ENCODE peak calls at places on chromosome 9, in six cellular contexts. R is astrocyte of the hippocampus, M is OCI-LY7, H is kidney tubule cell, F is HFF-Myc, Y is NCI-H1105 treated with DMSO at 0.1 percent for 48 hours. J is an unnamed sample.

GRCh38 chr9:1018121-1018520 is 32.0 kb upstream of the DMRT2 start:
- DNase-seq in R (no peak), M (peak), F (no peak), Y (no peak), H (no peak), J (no peak)

GRCh38 chr9:89779816-89780215 is 175.0 kb downstream of the GADD45G start:
- DNase-seq in F (no peak), R (no peak), Y (no peak), H (no peak), M (no peak), J (no peak)

GRCh38 chr9:129209109-129209508 is 31.0 kb upstream of the IER5L start:
- DNase-seq in R (no peak), Y (no peak), F (no peak), H (no peak), M (no peak), J (no peak)

GRCh38 chr9:82273121-82273520 is 284.5 kb downstream of the SPATA31D1 start:
- DNase-seq in Y (no peak), H (peak), F (peak), M (no peak), R (no peak), J (no peak)

GRCh38 chr9:536597-537511 is 304.6 kb upstream of the DMRT1 start:
- DNase-seq in M (peak), F (no peak), R (no peak), Y (peak), H (no peak), J (no peak)

GRCh38 chr9:87547665-87548064 is 50.0 kb downstream of the DAPK1 start:
- DNase-seq in F (no peak), H (peak), R (peak), Y (no peak), M (no peak), J (peak)

GRCh38 chr9:128825923-128826702 is 3.5 kb downstream of the SPOUT1 start:
- DNase-seq in M (no peak), H (no peak), R (no peak), Y (no peak), F (no peak), J (no peak)

GRCh38 chr9:91992636-91993035 is 42.6 kb upstream of the ROR2 start:
- DNase-seq in F (peak), R (no peak), Y (no peak), M (no peak), H (no peak), J (no peak)

GRCh38 chr9:88775037-88775471 is 216.2 kb upstream of the S1PR3 start:
- DNase-seq in H (no peak), R (peak), Y (no peak), F (no peak), M (no peak), J (peak)

GRCh38 chr9:3828495-3828894 is 302.7 kb upstream of the RFX3 start:
- DNase-seq in R (peak), Y (no peak), H (peak), M (no peak), F (no peak), J (peak)

GRCh38 chr9:3875371-3876132 is 349.8 kb upstream of the RFX3 start:
- DNase-seq in M (no peak), Y (no peak), R (peak), F (peak), H (peak), J (peak)

GRCh38 chr9:105359899-105360298 is 87.9 kb upstream of the FSD1L start:
- DNase-seq in M (no peak), F (no peak), R (peak), H (peak), Y (no peak), J (no peak)

GRCh38 chr9:126705767-126706697 is 92.3 kb downstream of the LMX1B start:
- DNase-seq in Y (peak), F (no peak), H (peak), R (peak), M (peak), J (no peak)

GRCh38 chr9:79155308-79155707 is 416.5 kb upstream of the TLE4 start:
- DNase-seq in Y (no peak), H (no peak), F (no peak), R (no peak), M (peak), J (no peak)

GRCh38 chr9:109894444-109894843 is 114.4 kb downstream of the PALM2AKAP2 start:
- DNase-seq in R (no peak), Y (no peak), F (no peak), M (no peak), H (no peak), J (no peak)

J was measured in renal cortical epithelial cell.